ENCODE peak calls at places on chromosomes 5 and 9, in four cellular contexts. B is HEK293T, M is NCI-H2171, P is Ammon's horn. I is an unnamed sample.

GRCh38 chr5:80871541-80871961 is 88.6 kb upstream of the RASGRF2 start:
- DNase-seq in M (no peak), B (no peak), P (peak), I (no peak)

GRCh38 chr5:59763545-59763944 is 130.0 kb downstream of the PDE4D start:
- DNase-seq in M (no peak), P (no peak), B (no peak), I (no peak)

GRCh38 chr5:138722518-138722917 is 30.7 kb upstream of the CTNNA1 start:
- DNase-seq in M (no peak), P (no peak), B (no peak), I (no peak)

GRCh38 chr5:142722896-142723295 is 37.0 kb upstream of the FGF1 start:
- DNase-seq in M (no peak), P (peak), B (no peak), I (no peak)

GRCh38 chr5:91219803-91220371 is 163.2 kb downstream of the ARRDC3 start:
- DNase-seq in B (peak), P (peak), M (no peak), I (peak)

GRCh38 chr5:20618353-20618752 is 630.4 kb upstream of the CDH18 start:
- DNase-seq in P (no peak), B (no peak), M (no peak), I (no peak)

GRCh38 chr5:164013077-164013670 is 507.8 kb downstream of the MAT2B start:
- DNase-seq in P (peak), B (peak), M (peak), I (peak)

GRCh38 chr9:129281506-129282145 is 103.6 kb upstream of the IER5L start:
- DNase-seq in M (no peak), P (no peak), B (no peak), I (no peak)

GRCh38 chr9:112925058-112925641 is 34.5 kb upstream of the SLC46A2 start:
- DNase-seq in B (peak), M (peak), P (peak), I (peak)

GRCh38 chr9:82645591-82645990 is 417.4 kb downstream of the RASEF start:
- DNase-seq in M (no peak), B (no peak), P (no peak), I (no peak)

GRCh38 chr5:96283589-96283988 is 149.5 kb downstream of the PCSK1 start:
- DNase-seq in P (no peak), B (no peak), M (no peak), I (no peak)

GRCh38 chr5:132774896-132775295 is 2.1 kb downstream of the SEPTIN8 start:
- DNase-seq in M (no peak), B (no peak), P (no peak), I (no peak)

GRCh38 chr9:94623253-94623652 is 16.1 kb downstream of the FBP1 start:
- DNase-seq in B (peak), P (no peak), M (no peak), I (peak)

GRCh38 chr9:113623851-113624485 is 160.4 kb downstream of the RGS3 start:
- DNase-seq in M (no peak), B (no peak), P (no peak), I (no peak)

GRCh38 chr5:175282611-175283225 is 161.3 kb downstream of the DRD1 start:
- DNase-seq in P (no peak), M (no peak), B (no peak), I (no peak)

GRCh38 chr5:181215997-181216982 is 6.8 kb upstream of the TRIM41 start:
- DNase-seq in M (no peak), P (no peak), B (no peak), I (peak)

GRCh38 chr9:129835128-129835859 is at the start of the genes C9orf78 and USP20:
- DNase-seq in M (peak), B (peak), P (peak), I (peak)

GRCh38 chr9:89528540-89528939 is 30.6 kb upstream of the SEMA4D start:
- DNase-seq in B (no peak), P (peak), M (no peak), I (no peak)

GRCh38 chr5:53323943-53324642 is 156.3 kb upstream of the FST start:
- DNase-seq in M (no peak), B (no peak), P (no peak), I (no peak)

GRCh38 chr5:58135571-58136335 is 324.1 kb downstream of the PLK2 start:
- DNase-seq in P (no peak), M (no peak), B (no peak), I (no peak)

GRCh38 chr9:112789493-112789892 is 38.9 kb downstream of the SNX30 start:
- DNase-seq in P (no peak), B (no peak), M (no peak), I (no peak)

GRCh38 chr5:94524841-94525697 is 93.3 kb downstream of the KIAA0825 start:
- DNase-seq in B (peak), M (no peak), P (peak), I (peak)

GRCh38 chr9:115498338-115498737 is 380.4 kb upstream of the TNC start:
- DNase-seq in P (no peak), M (no peak), B (no peak), I (no peak)

I was measured in HAP-1.